ENCODE peak calls at places on chromosome X, in five cellular contexts. W is iris pigment epithelial cell; L is cardiac muscle cell; R is activated CD8-positive, alpha-beta memory T cell treated with anti-CD3 and anti-CD28 coated beads for 24 hours; M is activated naive CD8-positive, alpha-beta T cell treated with anti-CD3 and anti-CD28 coated beads, Interleukin-2, amount 10 ng/mL, durations not matched to agents 7 days and 5 days. C is an unnamed sample.

GRCh38 chrX:37684426-37684825 is 1.2 kb upstream of the XK start:
- DNase-seq in R (no peak), L (no peak), M (no peak), W (no peak), C (no peak)

GRCh38 chrX:55521687-55522086 is 32.0 kb upstream of the USP51 start:
- DNase-seq in M (no peak), W (no peak), R (no peak), L (no peak), C (no peak)

GRCh38 chrX:47634871-47635575 is 5.3 kb upstream of the CFP start:
- DNase-seq in L (no peak), M (no peak), R (no peak), W (no peak), C (no peak)

GRCh38 chrX:42708222-42708621 is 69.7 kb downstream of the PPP1R2C start:
- DNase-seq in M (no peak), R (no peak), L (peak), W (peak), C (no peak)

GRCh38 chrX:96182366-96182765 is 502.3 kb upstream of the DIAPH2 start:
- DNase-seq in L (peak), R (no peak), M (no peak), W (peak), C (peak)

GRCh38 chrX:13377537-13377936 is 57.7 kb upstream of the ATXN3L start:
- DNase-seq in W (peak), L (peak), M (no peak), R (no peak), C (peak)

GRCh38 chrX:77742788-77743476 is 43.1 kb downstream of the ATRX start:
- DNase-seq in W (no peak), R (no peak), M (no peak), L (no peak), C (peak)

GRCh38 chrX:151697537-151697936 is 2.3 kb downstream of the PRRG3 start:
- DNase-seq in M (no peak), R (no peak), L (peak), W (peak), C (peak)

GRCh38 chrX:154022108-154022507 is 2.4 kb upstream of the IRAK1 start:
- DNase-seq in W (no peak), M (no peak), L (no peak), R (no peak), C (no peak)

C was measured in MG63.